ENCODE peak calls at places on chromosomes 3 and 15, in ten cellular contexts. One of them, this sample, is unnamed.

GRCh38 chr3:126353694-126354321 is 3.4 kb downstream of the KLF15 start:
- DNase-seq in SJSA1: no peak
- DNase-seq in HFFc6: no peak
- DNase-seq in NAMALWA: no peak
- DNase-seq in DND-41: no peak
- DNase-seq in GM12878: no peak
- DNase-seq in stimulated activated CD4-positive, alpha-beta T cell treated with anti-CD3 and anti-CD28 coated beads, Interleukin-2, amount 100 ng/mL, for 24 hours: no peak
- DNase-seq in H7: no peak
- DNase-seq in NCI-H1436 treated with DMSO at 0.1 percent for 48 hours: no peak
- DNase-seq in spleen: peak
- DNase-seq in this sample: no peak

GRCh38 chr15:92807971-92808571 is 92.1 kb upstream of the CHD2 start:
- DNase-seq in NCI-H1436 treated with DMSO at 0.1 percent for 48 hours: no peak
- DNase-seq in H7: peak
- DNase-seq in SJSA1: no peak
- DNase-seq in DND-41: peak
- DNase-seq in stimulated activated CD4-positive, alpha-beta T cell treated with anti-CD3 and anti-CD28 coated beads, Interleukin-2, amount 100 ng/mL, for 24 hours: no peak
- DNase-seq in NAMALWA: peak
- DNase-seq in HFFc6: no peak
- DNase-seq in spleen: peak
- DNase-seq in GM12878: no peak
- DNase-seq in this sample: no peak

GRCh38 chr3:180680097-180680430 is 775 bp upstream of the CCDC39 start:
- DNase-seq in stimulated activated CD4-positive, alpha-beta T cell treated with anti-CD3 and anti-CD28 coated beads, Interleukin-2, amount 100 ng/mL, for 24 hours: peak
- DNase-seq in H7: peak
- DNase-seq in NCI-H1436 treated with DMSO at 0.1 percent for 48 hours: no peak
- DNase-seq in SJSA1: no peak
- DNase-seq in DND-41: no peak
- DNase-seq in HFFc6: peak
- DNase-seq in spleen: no peak
- DNase-seq in NAMALWA: peak
- DNase-seq in GM12878: no peak
- DNase-seq in this sample: peak

GRCh38 chr3:183966361-183966791 is 51.3 kb downstream of the ABCC5 start:
- DNase-seq in spleen: no peak
- DNase-seq in GM12878: no peak
- DNase-seq in H7: no peak
- DNase-seq in DND-41: no peak
- DNase-seq in NAMALWA: no peak
- DNase-seq in SJSA1: no peak
- DNase-seq in NCI-H1436 treated with DMSO at 0.1 percent for 48 hours: no peak
- DNase-seq in HFFc6: no peak
- DNase-seq in stimulated activated CD4-positive, alpha-beta T cell treated with anti-CD3 and anti-CD28 coated beads, Interleukin-2, amount 100 ng/mL, for 24 hours: no peak
- DNase-seq in this sample: no peak

GRCh38 chr3:72517804-72518442 is 330.3 kb downstream of the SHQ1 start:
- DNase-seq in NAMALWA: no peak
- DNase-seq in H7: no peak
- DNase-seq in SJSA1: peak
- DNase-seq in NCI-H1436 treated with DMSO at 0.1 percent for 48 hours: no peak
- DNase-seq in spleen: no peak
- DNase-seq in HFFc6: no peak
- DNase-seq in stimulated activated CD4-positive, alpha-beta T cell treated with anti-CD3 and anti-CD28 coated beads, Interleukin-2, amount 100 ng/mL, for 24 hours: no peak
- DNase-seq in GM12878: no peak
- DNase-seq in DND-41: no peak
- DNase-seq in this sample: no peak

GRCh38 chr3:16335772-16336621 is 71.0 kb downstream of the OXNAD1 start:
- DNase-seq in stimulated activated CD4-positive, alpha-beta T cell treated with anti-CD3 and anti-CD28 coated beads, Interleukin-2, amount 100 ng/mL, for 24 hours: no peak
- DNase-seq in NAMALWA: no peak
- DNase-seq in H7: peak
- DNase-seq in spleen: no peak
- DNase-seq in NCI-H1436 treated with DMSO at 0.1 percent for 48 hours: no peak
- DNase-seq in HFFc6: no peak
- DNase-seq in GM12878: no peak
- DNase-seq in SJSA1: no peak
- DNase-seq in DND-41: no peak
- DNase-seq in this sample: no peak

GRCh38 chr3:184781801-184782200 is 30.2 kb upstream of the VPS8 start:
- DNase-seq in stimulated activated CD4-positive, alpha-beta T cell treated with anti-CD3 and anti-CD28 coated beads, Interleukin-2, amount 100 ng/mL, for 24 hours: no peak
- DNase-seq in spleen: peak
- DNase-seq in NCI-H1436 treated with DMSO at 0.1 percent for 48 hours: no peak
- DNase-seq in H7: peak
- DNase-seq in DND-41: no peak
- DNase-seq in NAMALWA: no peak
- DNase-seq in GM12878: no peak
- DNase-seq in HFFc6: no peak
- DNase-seq in SJSA1: no peak
- DNase-seq in this sample: no peak

GRCh38 chr3:12809435-12809834 is 13.0 kb downstream of the CAND2 start:
- DNase-seq in DND-41: no peak
- DNase-seq in HFFc6: no peak
- DNase-seq in NAMALWA: no peak
- DNase-seq in spleen: peak
- DNase-seq in NCI-H1436 treated with DMSO at 0.1 percent for 48 hours: no peak
- DNase-seq in SJSA1: no peak
- DNase-seq in H7: no peak
- DNase-seq in GM12878: no peak
- DNase-seq in stimulated activated CD4-positive, alpha-beta T cell treated with anti-CD3 and anti-CD28 coated beads, Interleukin-2, amount 100 ng/mL, for 24 hours: no peak
- DNase-seq in this sample: no peak

GRCh38 chr3:105157016-105157765 is 209.5 kb upstream of the ALCAM start:
- DNase-seq in H7: peak
- DNase-seq in NCI-H1436 treated with DMSO at 0.1 percent for 48 hours: no peak
- DNase-seq in SJSA1: no peak
- DNase-seq in stimulated activated CD4-positive, alpha-beta T cell treated with anti-CD3 and anti-CD28 coated beads, Interleukin-2, amount 100 ng/mL, for 24 hours: no peak
- DNase-seq in GM12878: no peak
- DNase-seq in NAMALWA: no peak
- DNase-seq in spleen: no peak
- DNase-seq in DND-41: no peak
- DNase-seq in HFFc6: no peak
- DNase-seq in this sample: no peak

GRCh38 chr3:177760803-177761202 is 563.5 kb upstream of the TBL1XR1 start:
- DNase-seq in NAMALWA: no peak
- DNase-seq in stimulated activated CD4-positive, alpha-beta T cell treated with anti-CD3 and anti-CD28 coated beads, Interleukin-2, amount 100 ng/mL, for 24 hours: no peak
- DNase-seq in NCI-H1436 treated with DMSO at 0.1 percent for 48 hours: no peak
- DNase-seq in DND-41: no peak
- DNase-seq in H7: no peak
- DNase-seq in GM12878: no peak
- DNase-seq in HFFc6: no peak
- DNase-seq in SJSA1: no peak
- DNase-seq in spleen: no peak
- DNase-seq in this sample: no peak

GRCh38 chr15:72169921-72170611 is 27.5 kb downstream of the GRAMD2A start:
- DNase-seq in NCI-H1436 treated with DMSO at 0.1 percent for 48 hours: no peak
- DNase-seq in stimulated activated CD4-positive, alpha-beta T cell treated with anti-CD3 and anti-CD28 coated beads, Interleukin-2, amount 100 ng/mL, for 24 hours: no peak
- DNase-seq in NAMALWA: no peak
- DNase-seq in spleen: peak
- DNase-seq in H7: no peak
- DNase-seq in SJSA1: no peak
- DNase-seq in GM12878: no peak
- DNase-seq in DND-41: no peak
- DNase-seq in HFFc6: no peak
- DNase-seq in this sample: no peak

GRCh38 chr3:167167491-167167890 is 212.6 kb downstream of the ZBBX start:
- DNase-seq in NCI-H1436 treated with DMSO at 0.1 percent for 48 hours: no peak
- DNase-seq in HFFc6: no peak
- DNase-seq in SJSA1: no peak
- DNase-seq in spleen: no peak
- DNase-seq in stimulated activated CD4-positive, alpha-beta T cell treated with anti-CD3 and anti-CD28 coated beads, Interleukin-2, amount 100 ng/mL, for 24 hours: no peak
- DNase-seq in H7: no peak
- DNase-seq in GM12878: no peak
- DNase-seq in DND-41: no peak
- DNase-seq in NAMALWA: no peak
- DNase-seq in this sample: no peak

GRCh38 chr15:40155270-40155910 is 5.5 kb upstream of the BUB1B start:
- DNase-seq in NAMALWA: no peak
- DNase-seq in H7: peak
- DNase-seq in DND-41: no peak
- DNase-seq in NCI-H1436 treated with DMSO at 0.1 percent for 48 hours: no peak
- DNase-seq in GM12878: no peak
- DNase-seq in HFFc6: no peak
- DNase-seq in SJSA1: no peak
- DNase-seq in spleen: no peak
- DNase-seq in stimulated activated CD4-positive, alpha-beta T cell treated with anti-CD3 and anti-CD28 coated beads, Interleukin-2, amount 100 ng/mL, for 24 hours: no peak
- DNase-seq in this sample: no peak

GRCh38 chr3:144112437-144112836 is 140.8 kb downstream of the DIPK2A start:
- DNase-seq in spleen: no peak
- DNase-seq in HFFc6: no peak
- DNase-seq in H7: no peak
- DNase-seq in stimulated activated CD4-positive, alpha-beta T cell treated with anti-CD3 and anti-CD28 coated beads, Interleukin-2, amount 100 ng/mL, for 24 hours: no peak
- DNase-seq in DND-41: no peak
- DNase-seq in NAMALWA: no peak
- DNase-seq in SJSA1: no peak
- DNase-seq in GM12878: no peak
- DNase-seq in NCI-H1436 treated with DMSO at 0.1 percent for 48 hours: no peak
- DNase-seq in this sample: no peak

GRCh38 chr3:111484666-111485065 is 57.3 kb upstream of the CD96 start:
- DNase-seq in spleen: no peak
- DNase-seq in H7: no peak
- DNase-seq in SJSA1: no peak
- DNase-seq in HFFc6: no peak
- DNase-seq in GM12878: no peak
- DNase-seq in NCI-H1436 treated with DMSO at 0.1 percent for 48 hours: no peak
- DNase-seq in stimulated activated CD4-positive, alpha-beta T cell treated with anti-CD3 and anti-CD28 coated beads, Interleukin-2, amount 100 ng/mL, for 24 hours: no peak
- DNase-seq in DND-41: no peak
- DNase-seq in NAMALWA: peak
- DNase-seq in this sample: no peak

GRCh38 chr3:194512895-194513601 is 26.2 kb upstream of the ATP13A3 start:
- DNase-seq in NCI-H1436 treated with DMSO at 0.1 percent for 48 hours: no peak
- DNase-seq in DND-41: no peak
- DNase-seq in SJSA1: no peak
- DNase-seq in H7: no peak
- DNase-seq in stimulated activated CD4-positive, alpha-beta T cell treated with anti-CD3 and anti-CD28 coated beads, Interleukin-2, amount 100 ng/mL, for 24 hours: no peak
- DNase-seq in spleen: no peak
- DNase-seq in NAMALWA: no peak
- DNase-seq in GM12878: no peak
- DNase-seq in HFFc6: no peak
- DNase-seq in this sample: no peak

GRCh38 chr3:31765856-31766255 is 215.2 kb downstream of the OSBPL10 start:
- DNase-seq in stimulated activated CD4-positive, alpha-beta T cell treated with anti-CD3 and anti-CD28 coated beads, Interleukin-2, amount 100 ng/mL, for 24 hours: no peak
- DNase-seq in NCI-H1436 treated with DMSO at 0.1 percent for 48 hours: no peak
- DNase-seq in NAMALWA: no peak
- DNase-seq in H7: no peak
- DNase-seq in GM12878: no peak
- DNase-seq in DND-41: no peak
- DNase-seq in SJSA1: no peak
- DNase-seq in HFFc6: no peak
- DNase-seq in spleen: no peak
- DNase-seq in this sample: no peak

GRCh38 chr3:197912770-197913476 is 37.1 kb upstream of the RPL35A start:
- DNase-seq in spleen: peak
- DNase-seq in DND-41: no peak
- DNase-seq in NAMALWA: no peak
- DNase-seq in HFFc6: no peak
- DNase-seq in NCI-H1436 treated with DMSO at 0.1 percent for 48 hours: no peak
- DNase-seq in SJSA1: no peak
- DNase-seq in stimulated activated CD4-positive, alpha-beta T cell treated with anti-CD3 and anti-CD28 coated beads, Interleukin-2, amount 100 ng/mL, for 24 hours: no peak
- DNase-seq in H7: no peak
- DNase-seq in GM12878: no peak
- DNase-seq in this sample: no peak

GRCh38 chr3:121690777-121691405 is 30.2 kb upstream of the HCLS1 start:
- DNase-seq in HFFc6: no peak
- DNase-seq in NCI-H1436 treated with DMSO at 0.1 percent for 48 hours: no peak
- DNase-seq in stimulated activated CD4-positive, alpha-beta T cell treated with anti-CD3 and anti-CD28 coated beads, Interleukin-2, amount 100 ng/mL, for 24 hours: no peak
- DNase-seq in SJSA1: no peak
- DNase-seq in H7: no peak
- DNase-seq in DND-41: no peak
- DNase-seq in NAMALWA: no peak
- DNase-seq in spleen: no peak
- DNase-seq in GM12878: peak
- DNase-seq in this sample: no peak

GRCh38 chr3:187773963-187774789 is 28.9 kb upstream of the BCL6 start:
- DNase-seq in DND-41: no peak
- DNase-seq in NCI-H1436 treated with DMSO at 0.1 percent for 48 hours: no peak
- DNase-seq in H7: no peak
- DNase-seq in spleen: no peak
- DNase-seq in GM12878: no peak
- DNase-seq in SJSA1: no peak
- DNase-seq in stimulated activated CD4-positive, alpha-beta T cell treated with anti-CD3 and anti-CD28 coated beads, Interleukin-2, amount 100 ng/mL, for 24 hours: no peak
- DNase-seq in NAMALWA: peak
- DNase-seq in HFFc6: no peak
- DNase-seq in this sample: no peak

GRCh38 chr3:136932518-136932917 is 25.3 kb upstream of the IL20RB start:
- DNase-seq in DND-41: no peak
- DNase-seq in stimulated activated CD4-positive, alpha-beta T cell treated with anti-CD3 and anti-CD28 coated beads, Interleukin-2, amount 100 ng/mL, for 24 hours: no peak
- DNase-seq in GM12878: no peak
- DNase-seq in spleen: no peak
- DNase-seq in NCI-H1436 treated with DMSO at 0.1 percent for 48 hours: no peak
- DNase-seq in NAMALWA: no peak
- DNase-seq in H7: no peak
- DNase-seq in SJSA1: no peak
- DNase-seq in HFFc6: no peak
- DNase-seq in this sample: no peak

GRCh38 chr15:89320200-89320599 is 14.4 kb downstream of the POLG start:
- DNase-seq in HFFc6: no peak
- DNase-seq in SJSA1: no peak
- DNase-seq in DND-41: no peak
- DNase-seq in NAMALWA: no peak
- DNase-seq in H7: no peak
- DNase-seq in GM12878: no peak
- DNase-seq in NCI-H1436 treated with DMSO at 0.1 percent for 48 hours: no peak
- DNase-seq in stimulated activated CD4-positive, alpha-beta T cell treated with anti-CD3 and anti-CD28 coated beads, Interleukin-2, amount 100 ng/mL, for 24 hours: no peak
- DNase-seq in spleen: no peak
- DNase-seq in this sample: no peak

GRCh38 chr15:26970712-26971210 is at the start of gene GABRG3:
- DNase-seq in NCI-H1436 treated with DMSO at 0.1 percent for 48 hours: no peak
- DNase-seq in stimulated activated CD4-positive, alpha-beta T cell treated with anti-CD3 and anti-CD28 coated beads, Interleukin-2, amount 100 ng/mL, for 24 hours: no peak
- DNase-seq in SJSA1: no peak
- DNase-seq in DND-41: no peak
- DNase-seq in GM12878: no peak
- DNase-seq in spleen: no peak
- DNase-seq in H7: peak
- DNase-seq in NAMALWA: no peak
- DNase-seq in HFFc6: no peak
- DNase-seq in this sample: no peak

GRCh38 chr3:177102526-177102925 is 94.8 kb downstream of the TBL1XR1 start:
- DNase-seq in spleen: no peak
- DNase-seq in stimulated activated CD4-positive, alpha-beta T cell treated with anti-CD3 and anti-CD28 coated beads, Interleukin-2, amount 100 ng/mL, for 24 hours: no peak
- DNase-seq in GM12878: no peak
- DNase-seq in NAMALWA: no peak
- DNase-seq in DND-41: no peak
- DNase-seq in SJSA1: no peak
- DNase-seq in HFFc6: no peak
- DNase-seq in H7: no peak
- DNase-seq in NCI-H1436 treated with DMSO at 0.1 percent for 48 hours: no peak
- DNase-seq in this sample: no peak

GRCh38 chr3:156455839-156456238 is 99.1 kb downstream of the SSR3 start:
- DNase-seq in spleen: no peak
- DNase-seq in stimulated activated CD4-positive, alpha-beta T cell treated with anti-CD3 and anti-CD28 coated beads, Interleukin-2, amount 100 ng/mL, for 24 hours: no peak
- DNase-seq in HFFc6: no peak
- DNase-seq in SJSA1: no peak
- DNase-seq in DND-41: no peak
- DNase-seq in H7: no peak
- DNase-seq in NAMALWA: peak
- DNase-seq in GM12878: no peak
- DNase-seq in NCI-H1436 treated with DMSO at 0.1 percent for 48 hours: no peak
- DNase-seq in this sample: no peak

GRCh38 chr15:75723847-75724660 is 11.4 kb upstream of the CSPG4 start:
- DNase-seq in NCI-H1436 treated with DMSO at 0.1 percent for 48 hours: peak
- DNase-seq in GM12878: no peak
- DNase-seq in HFFc6: peak
- DNase-seq in H7: peak
- DNase-seq in DND-41: no peak
- DNase-seq in NAMALWA: peak
- DNase-seq in stimulated activated CD4-positive, alpha-beta T cell treated with anti-CD3 and anti-CD28 coated beads, Interleukin-2, amount 100 ng/mL, for 24 hours: peak
- DNase-seq in spleen: peak
- DNase-seq in SJSA1: peak
- DNase-seq in this sample: peak

GRCh38 chr15:55820043-55820442 is 77.1 kb upstream of the PRTG start:
- DNase-seq in GM12878: no peak
- DNase-seq in DND-41: no peak
- DNase-seq in stimulated activated CD4-positive, alpha-beta T cell treated with anti-CD3 and anti-CD28 coated beads, Interleukin-2, amount 100 ng/mL, for 24 hours: no peak
- DNase-seq in SJSA1: no peak
- DNase-seq in HFFc6: no peak
- DNase-seq in H7: no peak
- DNase-seq in spleen: no peak
- DNase-seq in NCI-H1436 treated with DMSO at 0.1 percent for 48 hours: no peak
- DNase-seq in NAMALWA: no peak
- DNase-seq in this sample: no peak

GRCh38 chr3:14424711-14425573 is 22.5 kb downstream of the SLC6A6 start:
- DNase-seq in DND-41: peak
- DNase-seq in stimulated activated CD4-positive, alpha-beta T cell treated with anti-CD3 and anti-CD28 coated beads, Interleukin-2, amount 100 ng/mL, for 24 hours: peak
- DNase-seq in HFFc6: no peak
- DNase-seq in NAMALWA: no peak
- DNase-seq in spleen: no peak
- DNase-seq in GM12878: no peak
- DNase-seq in NCI-H1436 treated with DMSO at 0.1 percent for 48 hours: no peak
- DNase-seq in H7: no peak
- DNase-seq in SJSA1: peak
- DNase-seq in this sample: no peak

This sample was measured in stromal cell of bone marrow.